ENCODE peak calls at places on chromosomes 3 and 15, in six cellular contexts. One of them, this sample, is unnamed. For H3K4me1, the result is how much of the 10 kb centered on the place peaks cover.

GRCh38 chr3:138284079-138284478 is 45.6 kb downstream of the NME9 start:
- DNase-seq in suprapubic skin: no peak
- DNase-seq in heart left ventricle: no peak
- DNase-seq in A549: no peak
- DNase-seq in psoas muscle: no peak
- DNase-seq in iPS DF 6.9: no peak
- DNase-seq in this sample: no peak

GRCh38 chr3:9396301-9396631 is 1.1 kb upstream of the SETD5 start:
- DNase-seq in suprapubic skin: peak
- DNase-seq in heart left ventricle: no peak
- DNase-seq in A549: peak
- DNase-seq in psoas muscle: no peak
- DNase-seq in iPS DF 6.9: peak
- DNase-seq in this sample: peak

GRCh38 chr3:121483290-121483689 is 62.5 kb downstream of the POLQ start:
- DNase-seq in suprapubic skin: no peak
- DNase-seq in heart left ventricle: no peak
- DNase-seq in A549: no peak
- DNase-seq in psoas muscle: no peak
- DNase-seq in iPS DF 6.9: no peak
- DNase-seq in this sample: no peak

GRCh38 chr3:136979204-136979603 is 21.4 kb downstream of the IL20RB start:
- DNase-seq in suprapubic skin: no peak
- DNase-seq in heart left ventricle: no peak
- DNase-seq in A549: no peak
- DNase-seq in psoas muscle: no peak
- DNase-seq in iPS DF 6.9: no peak
- DNase-seq in this sample: no peak

GRCh38 chr3:71753716-71754609 is at the start of gene GPR27:
- DNase-seq in suprapubic skin: no peak
- DNase-seq in heart left ventricle: no peak
- DNase-seq in A549: peak
- DNase-seq in psoas muscle: peak
- DNase-seq in iPS DF 6.9: no peak
- DNase-seq in this sample: no peak

GRCh38 chr15:60994842-60995495 is 234.1 kb downstream of the RORA start:
- DNase-seq in suprapubic skin: no peak
- DNase-seq in heart left ventricle: no peak
- DNase-seq in A549: no peak
- DNase-seq in psoas muscle: no peak
- DNase-seq in iPS DF 6.9: no peak
- DNase-seq in this sample: no peak

GRCh38 chr3:27138005-27138404 is 231.2 kb downstream of the NEK10 start:
- DNase-seq in suprapubic skin: no peak
- DNase-seq in heart left ventricle: no peak
- DNase-seq in A549: no peak
- DNase-seq in psoas muscle: no peak
- DNase-seq in iPS DF 6.9: no peak
- DNase-seq in this sample: no peak

GRCh38 chr3:57948782-57949242 is 59.4 kb upstream of the FLNB start:
- DNase-seq in suprapubic skin: no peak
- DNase-seq in heart left ventricle: no peak
- DNase-seq in A549: no peak
- DNase-seq in psoas muscle: no peak
- DNase-seq in iPS DF 6.9: no peak
- DNase-seq in this sample: no peak

GRCh38 chr3:171058873-171059603 is 32.5 kb upstream of the SLC2A2 start:
- DNase-seq in suprapubic skin: no peak
- DNase-seq in heart left ventricle: no peak
- DNase-seq in A549: no peak
- DNase-seq in psoas muscle: no peak
- DNase-seq in iPS DF 6.9: no peak
- DNase-seq in this sample: no peak

GRCh38 chr3:171061749-171062148 is 35.2 kb upstream of the SLC2A2 start:
- DNase-seq in suprapubic skin: no peak
- DNase-seq in heart left ventricle: no peak
- DNase-seq in A549: no peak
- DNase-seq in psoas muscle: no peak
- DNase-seq in iPS DF 6.9: no peak
- DNase-seq in this sample: no peak

GRCh38 chr3:171058058-171058457 is 31.5 kb upstream of the SLC2A2 start:
- DNase-seq in suprapubic skin: no peak
- DNase-seq in heart left ventricle: no peak
- DNase-seq in A549: no peak
- DNase-seq in psoas muscle: no peak
- DNase-seq in iPS DF 6.9: no peak
- DNase-seq in this sample: no peak

GRCh38 chr3:171057075-171057474 is 30.6 kb upstream of the SLC2A2 start:
- DNase-seq in suprapubic skin: no peak
- DNase-seq in heart left ventricle: no peak
- DNase-seq in A549: no peak
- DNase-seq in psoas muscle: no peak
- DNase-seq in iPS DF 6.9: no peak
- DNase-seq in this sample: no peak

DNA sequence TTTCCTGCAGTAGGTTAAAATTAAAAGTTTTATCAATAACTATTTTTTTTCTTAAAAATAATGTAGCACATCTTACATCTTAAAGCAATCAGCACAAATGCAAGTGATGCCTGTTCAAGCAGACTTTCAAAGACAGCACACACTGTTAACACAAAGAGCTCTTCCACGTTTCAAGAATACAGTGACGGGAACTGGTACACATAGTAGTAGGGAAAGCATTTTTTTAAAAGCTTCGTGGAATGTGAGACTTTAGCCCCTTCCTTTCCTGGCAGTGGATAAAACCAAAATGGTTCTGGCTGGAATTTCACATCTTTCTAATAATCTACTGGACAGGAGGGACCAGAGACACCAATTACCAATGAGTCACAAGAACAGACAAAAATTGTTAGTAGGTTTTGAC is 33.5 kb upstream of the SLC2A2 start:
- DNase-seq in suprapubic skin: no peak
- DNase-seq in heart left ventricle: no peak
- DNase-seq in A549: no peak
- DNase-seq in psoas muscle: no peak
- DNase-seq in iPS DF 6.9: no peak
- DNase-seq in this sample: no peak
- H3K27ac ChIP-seq in suprapubic skin: no peak
- H3K27ac ChIP-seq in heart left ventricle: no peak
- H3K27ac ChIP-seq in A549: no peak
- H3K27ac ChIP-seq in psoas muscle: no peak
- H3K27ac ChIP-seq in iPS DF 6.9: no peak
- H3K27ac ChIP-seq in this sample: no peak

GRCh38 chr15:81343371-81343770 is 19.4 kb upstream of the STARD5 start:
- DNase-seq in suprapubic skin: no peak
- DNase-seq in heart left ventricle: no peak
- DNase-seq in A549: no peak
- DNase-seq in psoas muscle: no peak
- DNase-seq in iPS DF 6.9: no peak
- DNase-seq in this sample: no peak
- H3K4me1 ChIP-seq in suprapubic skin: under half
- H3K4me1 ChIP-seq in heart left ventricle: under half
- H3K4me1 ChIP-seq in A549: under half
- H3K4me1 ChIP-seq in psoas muscle: under half
- H3K4me1 ChIP-seq in iPS DF 6.9: under half
- H3K4me1 ChIP-seq in this sample: under half

GRCh38 chr3:112128843-112129727 is 4.0 kb downstream of the GCSAM start:
- DNase-seq in suprapubic skin: no peak
- DNase-seq in heart left ventricle: no peak
- DNase-seq in A549: no peak
- DNase-seq in psoas muscle: no peak
- DNase-seq in iPS DF 6.9: no peak
- DNase-seq in this sample: no peak
- H3K27ac ChIP-seq in suprapubic skin: no peak
- H3K27ac ChIP-seq in heart left ventricle: no peak
- H3K27ac ChIP-seq in A549: no peak
- H3K27ac ChIP-seq in psoas muscle: no peak
- H3K27ac ChIP-seq in iPS DF 6.9: no peak
- H3K27ac ChIP-seq in this sample: no peak

DNA sequence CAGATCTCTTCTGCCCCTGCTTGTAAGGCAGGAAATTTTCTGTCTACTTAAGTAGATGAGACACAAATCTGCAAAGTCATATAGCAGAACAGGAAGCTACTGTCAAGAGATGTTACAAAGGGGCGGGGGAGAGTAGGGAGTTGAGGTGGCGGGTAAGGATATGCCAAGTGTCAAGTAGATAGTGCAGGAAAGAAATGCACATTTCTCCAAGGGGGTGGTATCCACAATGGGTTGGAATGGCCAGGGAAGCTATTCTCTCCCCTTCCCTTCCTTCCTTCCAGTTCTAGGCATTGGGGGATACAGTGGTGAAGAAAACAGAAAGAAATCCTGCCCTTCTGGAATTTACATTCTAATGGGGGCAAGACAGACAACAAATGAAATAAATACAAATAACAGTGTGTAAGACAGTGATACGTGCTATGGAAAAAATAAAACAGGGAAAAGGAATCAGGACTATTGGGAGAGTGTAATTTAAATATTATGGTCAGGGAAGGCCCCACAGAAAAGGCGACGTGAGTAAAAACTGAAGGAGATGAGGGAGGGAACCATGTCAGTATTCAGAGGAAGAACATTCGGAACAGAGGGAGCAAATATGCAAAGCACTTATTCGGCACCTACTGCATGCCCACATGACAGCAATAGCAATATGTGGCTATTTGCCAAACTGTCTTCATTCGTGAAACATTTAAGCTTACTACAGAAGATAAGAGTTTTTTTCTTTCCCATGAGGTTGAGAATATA is 42.8 kb upstream of the RNU6-1 start:
- DNase-seq in suprapubic skin: no peak
- DNase-seq in heart left ventricle: no peak
- DNase-seq in A549: no peak
- DNase-seq in psoas muscle: no peak
- DNase-seq in iPS DF 6.9: no peak
- DNase-seq in this sample: no peak
- H3K4me1 ChIP-seq in suprapubic skin: under half
- H3K4me1 ChIP-seq in heart left ventricle: under half
- H3K4me1 ChIP-seq in A549: half or more
- H3K4me1 ChIP-seq in psoas muscle: under half
- H3K4me1 ChIP-seq in iPS DF 6.9: under half
- H3K4me1 ChIP-seq in this sample: under half

GRCh38 chr3:179463299-179463698 is 12.0 kb upstream of the GNB4 start:
- DNase-seq in suprapubic skin: no peak
- DNase-seq in heart left ventricle: no peak
- DNase-seq in A549: no peak
- DNase-seq in psoas muscle: no peak
- DNase-seq in iPS DF 6.9: no peak
- DNase-seq in this sample: no peak

GRCh38 chr3:179454887-179455286 is 3.6 kb upstream of the GNB4 start:
- DNase-seq in suprapubic skin: no peak
- DNase-seq in heart left ventricle: no peak
- DNase-seq in A549: no peak
- DNase-seq in psoas muscle: no peak
- DNase-seq in iPS DF 6.9: no peak
- DNase-seq in this sample: no peak

GRCh38 chr3:179455954-179456353 is 4.7 kb upstream of the GNB4 start:
- DNase-seq in suprapubic skin: no peak
- DNase-seq in heart left ventricle: no peak
- DNase-seq in A549: no peak
- DNase-seq in psoas muscle: no peak
- DNase-seq in iPS DF 6.9: no peak
- DNase-seq in this sample: no peak

GRCh38 chr3:179464296-179465092 is 13.2 kb upstream of the GNB4 start:
- DNase-seq in suprapubic skin: no peak
- DNase-seq in heart left ventricle: no peak
- DNase-seq in A549: no peak
- DNase-seq in psoas muscle: no peak
- DNase-seq in iPS DF 6.9: no peak
- DNase-seq in this sample: no peak

DNA sequence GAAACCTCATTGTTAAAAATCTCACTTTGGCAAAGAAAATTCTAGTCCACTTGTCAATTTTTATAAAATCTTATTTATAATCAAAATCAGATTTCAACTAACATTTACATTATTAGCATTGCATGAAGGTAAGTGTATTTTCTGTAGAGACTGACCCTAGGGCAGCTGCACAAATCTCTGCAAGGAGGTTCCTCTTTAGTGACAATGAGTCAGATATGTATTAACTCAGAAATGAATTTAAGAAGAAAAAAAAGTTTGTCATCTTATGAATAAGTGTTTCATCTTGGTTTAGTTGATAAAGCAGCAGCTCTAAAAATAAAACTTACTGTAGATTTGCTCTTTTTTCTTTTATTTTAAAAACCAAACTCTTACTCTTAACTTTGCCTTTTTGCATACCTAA is 9.0 kb upstream of the GNB4 start:
- DNase-seq in suprapubic skin: no peak
- DNase-seq in heart left ventricle: no peak
- DNase-seq in A549: no peak
- DNase-seq in psoas muscle: no peak
- DNase-seq in iPS DF 6.9: no peak
- DNase-seq in this sample: no peak
- H3K27ac ChIP-seq in suprapubic skin: no peak
- H3K27ac ChIP-seq in heart left ventricle: no peak
- H3K27ac ChIP-seq in A549: no peak
- H3K27ac ChIP-seq in psoas muscle: no peak
- H3K27ac ChIP-seq in iPS DF 6.9: no peak
- H3K27ac ChIP-seq in this sample: no peak

GRCh38 chr15:98690272-98690671 is 41.9 kb downstream of the IGF1R start:
- DNase-seq in suprapubic skin: no peak
- DNase-seq in heart left ventricle: no peak
- DNase-seq in A549: no peak
- DNase-seq in psoas muscle: no peak
- DNase-seq in iPS DF 6.9: no peak
- DNase-seq in this sample: no peak

GRCh38 chr15:98692213-98692612 is 43.9 kb downstream of the IGF1R start:
- DNase-seq in suprapubic skin: no peak
- DNase-seq in heart left ventricle: no peak
- DNase-seq in A549: no peak
- DNase-seq in psoas muscle: no peak
- DNase-seq in iPS DF 6.9: no peak
- DNase-seq in this sample: no peak

GRCh38 chr15:98689431-98689861 is 41.1 kb downstream of the IGF1R start:
- DNase-seq in suprapubic skin: no peak
- DNase-seq in heart left ventricle: no peak
- DNase-seq in A549: no peak
- DNase-seq in psoas muscle: no peak
- DNase-seq in iPS DF 6.9: no peak
- DNase-seq in this sample: no peak

GRCh38 chr15:98698792-98699191 is 50.5 kb downstream of the IGF1R start:
- DNase-seq in suprapubic skin: no peak
- DNase-seq in heart left ventricle: no peak
- DNase-seq in A549: no peak
- DNase-seq in psoas muscle: no peak
- DNase-seq in iPS DF 6.9: no peak
- DNase-seq in this sample: no peak

DNA sequence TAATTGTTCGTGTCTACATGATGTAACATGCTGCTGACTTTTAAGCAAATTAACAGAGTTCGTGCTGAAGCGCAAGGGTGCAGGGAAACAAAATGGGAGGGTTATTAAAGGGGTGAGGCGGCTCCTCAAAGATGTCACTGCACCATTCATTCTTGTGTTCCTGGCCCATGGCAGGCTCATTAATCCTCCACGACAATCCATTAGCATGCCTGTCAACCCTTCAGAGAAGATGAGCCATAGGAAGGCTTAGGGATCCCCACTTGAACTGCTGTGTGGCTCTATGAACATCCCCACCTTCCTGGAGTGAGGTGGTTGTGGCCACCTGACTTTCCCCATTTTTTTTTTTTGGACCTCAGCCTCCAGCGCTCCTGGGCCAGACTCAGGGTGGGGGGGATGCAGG is 45.8 kb downstream of the IGF1R start:
- DNase-seq in suprapubic skin: no peak
- DNase-seq in heart left ventricle: no peak
- DNase-seq in A549: no peak
- DNase-seq in psoas muscle: no peak
- DNase-seq in iPS DF 6.9: no peak
- DNase-seq in this sample: no peak
- H3K4me1 ChIP-seq in suprapubic skin: under half
- H3K4me1 ChIP-seq in heart left ventricle: half or more
- H3K4me1 ChIP-seq in A549: half or more
- H3K4me1 ChIP-seq in psoas muscle: under half
- H3K4me1 ChIP-seq in iPS DF 6.9: under half
- H3K4me1 ChIP-seq in this sample: under half

This sample was measured in tibial artery.